ENCODE peak calls at places on chromosomes 12 and 14, in six cellular contexts. I, H, V, J, M and G are unnamed samples.

GRCh38 chr12:15444523-15444922 is 122.2 kb downstream of the PTPRO start:
- DNase-seq in H (no peak), I (no peak), M (no peak), J (no peak), V (no peak), G (no peak)

GRCh38 chr12:85273411-85274075 is 6.5 kb upstream of the ALX1 start:
- DNase-seq in V (no peak), I (no peak), J (no peak), H (peak; percentile 42), M (no peak), G (no peak)

GRCh38 chr14:89721991-89722390 is 232.5 kb downstream of the EFCAB11 start:
- DNase-seq in J (no peak), M (no peak), H (no peak), V (no peak), I (no peak), G (no peak)

GRCh38 chr14:73633517-73634332 is 11.1 kb upstream of the DNAL1 start:
- DNase-seq in J (peak; percentile 16), V (peak; percentile 86), M (no peak), I (peak; percentile 80), H (peak; percentile 71), G (no peak)

GRCh38 chr12:93847517-93848452 is 170.6 kb downstream of the CRADD start:
- DNase-seq in I (no peak), J (no peak), V (no peak), H (no peak), M (no peak), G (peak; percentile 27)

GRCh38 chr14:99216191-99216590 is 55.8 kb downstream of the BCL11B start:
- DNase-seq in V (no peak), I (no peak), H (no peak), J (no peak), M (no peak), G (no peak)

GRCh38 chr12:115437061-115437567 is 753.1 kb upstream of the TBX3 start:
- DNase-seq in M (no peak), J (no peak), I (no peak), H (no peak), V (no peak), G (no peak)

GRCh38 chr12:122318607-122319311 is 52.5 kb upstream of the VPS33A start:
- DNase-seq in M (peak; percentile 95), H (no peak), I (no peak), V (no peak), J (peak; percentile 84), G (no peak)